ENCODE peak calls at places on chromosomes 13 and 19, in six cellular contexts. X is GM23338, Z is OCI-LY7, T is GM23248, Q is hepatocyte, W is neural progenitor cell. G is an unnamed sample.

GRCh38 chr19:12996542-12997094 is 1.3 kb downstream of the NFIX start:
- DNase-seq in X (peak), Z (no peak), T (peak), Q (no peak), W (peak), G (peak)

GRCh38 chr13:27607125-27607524 is 13.2 kb downstream of the LNX2 start:
- DNase-seq in X (no peak), Z (no peak), T (peak), Q (peak), W (no peak), G (no peak)

GRCh38 chr19:14167594-14168138 is 31.3 kb upstream of the ASF1B start:
- DNase-seq in X (no peak), Z (no peak), T (no peak), Q (no peak), W (no peak), G (peak)

GRCh38 chr13:27535546-27535945 is 84.8 kb downstream of the LNX2 start:
- DNase-seq in X (no peak), Z (no peak), T (no peak), Q (no peak), W (no peak), G (no peak)

GRCh38 chr19:4172861-4173473 is 9.4 kb downstream of the SIRT6 start:
- DNase-seq in X (peak), Z (no peak), T (peak), Q (peak), W (peak), G (peak)

GRCh38 chr13:101916108-101916757 is 463.8 kb downstream of the ITGBL1 start:
- DNase-seq in X (peak), Z (no peak), T (peak), Q (peak), W (peak), G (peak)

GRCh38 chr19:43724896-43725295 is 9.0 kb downstream of the IRGC start:
- DNase-seq in X (no peak), Z (no peak), T (no peak), Q (no peak), W (no peak), G (no peak)

GRCh38 chr19:10105241-10106099 is 692 bp upstream of the PPAN start:
- DNase-seq in X (no peak), Z (peak), T (peak), Q (no peak), W (no peak), G (no peak)

GRCh38 chr19:1132625-1133383 is 29.0 kb downstream of the GPX4 start:
- DNase-seq in X (no peak), Z (peak), T (no peak), Q (no peak), W (no peak), G (no peak)

GRCh38 chr19:38317104-38317612 is 1.4 kb upstream of the YIF1B start:
- DNase-seq in X (no peak), Z (no peak), T (no peak), Q (no peak), W (no peak), G (no peak)

GRCh38 chr13:114229486-114229885 is 5.2 kb upstream of the CDC16 start:
- DNase-seq in X (peak), Z (no peak), T (peak), Q (no peak), W (peak), G (no peak)

GRCh38 chr19:50365434-50366306 is at the start of gene NAPSA:
- DNase-seq in X (no peak), Z (peak), T (no peak), Q (no peak), W (no peak), G (no peak)

GRCh38 chr13:95180513-95181245 is 120.6 kb downstream of the ABCC4 start:
- DNase-seq in X (no peak), Z (no peak), T (no peak), Q (peak), W (no peak), G (no peak)

GRCh38 chr13:27927444-27928352 is 7.9 kb downstream of the PDX1 start:
- DNase-seq in X (peak), Z (no peak), T (no peak), Q (no peak), W (peak), G (no peak)

GRCh38 chr19:29086646-29087045 is 126.3 kb downstream of the UQCRFS1 start:
- DNase-seq in X (no peak), Z (no peak), T (no peak), Q (no peak), W (no peak), G (no peak)

GRCh38 chr19:29086182-29086581 is 126.8 kb downstream of the UQCRFS1 start:
- DNase-seq in X (no peak), Z (no peak), T (no peak), Q (peak), W (no peak), G (no peak)

GRCh38 chr19:29085630-29086029 is 127.3 kb downstream of the UQCRFS1 start:
- DNase-seq in X (no peak), Z (no peak), T (no peak), Q (no peak), W (no peak), G (no peak)

GRCh38 chr19:29083863-29084262 is 129.1 kb downstream of the UQCRFS1 start:
- DNase-seq in X (no peak), Z (no peak), T (no peak), Q (no peak), W (no peak), G (no peak)

DNA sequence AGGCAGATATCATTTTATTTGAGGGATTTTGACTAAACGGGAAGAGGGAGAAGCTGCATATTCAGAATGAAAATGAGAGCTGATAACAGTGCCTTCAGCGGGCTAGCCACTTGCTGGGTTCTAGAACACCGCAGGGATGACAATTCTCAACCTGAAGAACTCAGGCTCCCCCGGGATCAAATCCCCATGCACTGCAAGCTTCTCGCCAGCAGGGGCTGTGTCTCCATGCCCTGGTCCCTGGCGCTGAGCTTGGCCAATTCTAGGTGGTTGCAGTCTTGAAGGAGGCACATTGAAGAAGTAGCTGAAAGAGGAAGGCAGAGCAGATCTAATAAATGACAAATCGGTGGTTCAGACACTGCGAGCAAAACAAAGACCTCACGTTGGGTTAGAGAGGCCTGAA is 128.7 kb downstream of the UQCRFS1 start:
- DNase-seq in X (peak), Z (peak), T (peak), Q (peak), W (peak), G (peak)
- TF ChIP-seq EZH2phosphoT487 in X (no peak), Z (no peak), T (no peak), Q (no peak), W (no peak), G (no peak)

DNA sequence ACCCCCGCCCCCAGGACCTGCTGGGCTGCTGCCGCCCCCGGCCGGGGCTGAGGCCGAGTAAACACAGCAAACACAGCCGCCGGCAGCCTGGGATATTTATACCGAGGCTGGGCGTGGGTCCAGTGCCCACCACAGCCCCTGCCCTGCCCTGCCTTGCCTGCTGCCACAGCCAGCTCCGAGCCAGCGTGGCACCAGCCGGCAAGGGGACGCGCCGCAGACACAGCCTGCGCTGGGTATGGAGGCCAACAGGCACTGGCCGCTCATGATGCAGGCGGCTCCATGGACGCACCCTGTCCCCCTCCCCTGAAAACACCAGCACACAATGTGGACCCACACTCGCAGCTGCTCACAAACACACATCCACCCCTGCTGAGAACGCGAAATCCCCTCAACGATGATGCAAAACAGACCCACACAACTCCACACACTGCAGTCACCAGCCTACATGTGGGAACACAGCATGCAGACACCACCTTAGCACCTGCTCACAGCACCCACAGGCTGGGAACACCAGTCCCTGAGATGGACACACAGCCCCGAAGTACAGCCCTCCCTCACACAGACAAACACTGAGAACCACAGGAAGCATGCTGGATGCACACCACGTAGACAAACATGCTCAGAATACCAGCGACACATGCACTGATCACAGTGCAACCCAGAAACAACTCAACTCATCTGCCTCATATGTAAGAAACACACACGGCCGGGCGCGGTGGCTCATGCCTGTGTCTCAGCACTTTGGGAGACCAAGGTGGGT is 16.2 kb downstream of the CCDC97 start:
- DNase-seq in X (no peak), Z (peak), T (peak), Q (peak), W (no peak), G (peak)
- TF ChIP-seq EZH2phosphoT487 in X (no peak), Z (no peak), T (no peak), Q (no peak), W (no peak), G (no peak)

DNA sequence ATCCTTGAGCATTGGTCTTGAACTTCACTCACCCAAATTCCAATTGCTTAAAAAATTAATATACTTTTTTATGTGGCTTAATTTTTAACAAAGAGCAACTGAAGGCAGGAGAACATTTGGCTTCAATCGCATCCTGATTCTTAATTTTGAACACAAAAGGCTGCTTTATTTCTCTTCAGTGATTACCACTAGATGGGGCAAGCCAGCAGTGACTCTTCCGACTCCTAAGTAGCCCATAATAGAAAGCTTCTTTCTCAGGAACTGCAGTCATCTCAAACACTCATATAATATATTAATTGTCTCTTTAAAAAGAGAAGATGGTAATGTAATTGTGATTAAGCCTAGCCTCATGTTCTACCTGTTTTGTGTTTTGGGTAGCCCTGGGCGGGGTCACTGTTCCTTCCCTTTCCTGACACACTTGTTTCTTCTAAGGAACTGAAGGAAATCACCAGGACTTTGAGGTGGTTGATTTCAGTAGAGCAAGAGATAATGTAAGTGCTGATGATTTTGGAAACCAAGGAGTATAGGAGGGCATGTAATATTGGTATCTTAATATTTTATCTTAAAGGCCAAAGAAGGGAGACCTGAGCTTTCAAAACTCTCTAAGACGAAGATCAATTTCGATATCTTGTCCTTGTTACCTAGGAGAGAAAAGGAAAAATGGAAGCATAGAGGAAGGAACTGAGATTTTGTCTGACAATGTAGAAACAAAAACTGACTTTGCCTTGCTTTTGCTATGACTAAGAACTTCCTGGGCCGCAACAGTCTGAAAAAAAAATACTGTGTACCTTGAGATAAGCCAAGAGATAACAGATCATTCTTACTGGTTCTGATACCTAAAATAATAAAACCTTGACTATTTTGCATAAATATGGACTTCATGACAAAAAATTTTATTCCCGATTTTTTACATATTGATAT is 73.1 kb downstream of the TNFSF13B start:
- DNase-seq in X (peak), Z (no peak), T (peak), Q (peak), W (peak), G (peak)
- TF ChIP-seq EZH2phosphoT487 in X (no peak), Z (no peak), T (no peak), Q (no peak), W (no peak), G (no peak)

GRCh38 chr19:31266731-31267130 is 82.5 kb downstream of the TSHZ3 start:
- DNase-seq in X (no peak), Z (no peak), T (no peak), Q (no peak), W (no peak), G (no peak)
- TF ChIP-seq EZH2phosphoT487 in X (no peak), Z (no peak), T (no peak), Q (no peak), W (no peak), G (no peak)

GRCh38 chr19:16263115-16263839 is 61.3 kb upstream of the KLF2 start:
- DNase-seq in X (no peak), Z (peak), T (no peak), Q (no peak), W (no peak), G (no peak)

GRCh38 chr19:16265205-16265604 is 59.4 kb upstream of the KLF2 start:
- DNase-seq in X (no peak), Z (no peak), T (no peak), Q (no peak), W (no peak), G (no peak)

GRCh38 chr19:16268676-16269319 is 55.8 kb upstream of the KLF2 start:
- DNase-seq in X (no peak), Z (no peak), T (no peak), Q (no peak), W (no peak), G (no peak)

GRCh38 chr19:16265890-16266585 is 58.6 kb upstream of the KLF2 start:
- DNase-seq in X (no peak), Z (no peak), T (no peak), Q (no peak), W (no peak), G (no peak)

DNA sequence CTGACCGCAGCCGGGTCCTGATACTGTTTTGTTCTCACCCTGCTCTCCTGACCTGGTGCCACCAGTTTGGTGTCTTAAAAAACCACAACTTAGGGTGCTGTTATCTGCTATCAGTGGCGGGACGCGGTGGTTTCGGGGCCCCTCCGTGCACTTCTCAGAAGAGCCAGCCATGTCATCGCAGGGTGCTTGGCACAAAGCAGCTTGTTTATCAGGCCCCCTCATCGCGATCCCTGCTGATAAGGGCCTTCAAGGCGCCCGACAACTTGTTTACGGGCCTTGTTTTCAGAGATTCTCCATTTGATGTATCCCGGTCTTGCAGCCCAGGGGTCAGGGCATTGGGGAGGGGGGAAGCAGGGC is 58.1 kb upstream of the KLF2 start:
- DNase-seq in X (no peak), Z (no peak), T (no peak), Q (no peak), W (no peak), G (no peak)
- TF ChIP-seq EZH2phosphoT487 in X (no peak), Z (no peak), T (no peak), Q (no peak), W (no peak), G (no peak)

GRCh38 chr13:65889368-65889767 is 1340.8 kb downstream of the PCDH9 start:
- DNase-seq in X (no peak), Z (no peak), T (no peak), Q (no peak), W (no peak), G (no peak)
- TF ChIP-seq EZH2phosphoT487 in X (no peak), Z (no peak), T (no peak), Q (no peak), W (no peak), G (no peak)

GRCh38 chr13:52419080-52419479 is 13.1 kb upstream of the THSD1 start:
- DNase-seq in X (no peak), Z (no peak), T (no peak), Q (no peak), W (no peak), G (no peak)

GRCh38 chr13:52411629-52412028 is 5.7 kb upstream of the THSD1 start:
- DNase-seq in X (no peak), Z (no peak), T (peak), Q (peak), W (no peak), G (no peak)

GRCh38 chr13:52412128-52412527 is 6.2 kb upstream of the THSD1 start:
- DNase-seq in X (no peak), Z (no peak), T (no peak), Q (no peak), W (no peak), G (no peak)

GRCh38 chr13:52414051-52414450 is 8.1 kb upstream of the THSD1 start:
- DNase-seq in X (no peak), Z (no peak), T (no peak), Q (no peak), W (no peak), G (no peak)

DNA sequence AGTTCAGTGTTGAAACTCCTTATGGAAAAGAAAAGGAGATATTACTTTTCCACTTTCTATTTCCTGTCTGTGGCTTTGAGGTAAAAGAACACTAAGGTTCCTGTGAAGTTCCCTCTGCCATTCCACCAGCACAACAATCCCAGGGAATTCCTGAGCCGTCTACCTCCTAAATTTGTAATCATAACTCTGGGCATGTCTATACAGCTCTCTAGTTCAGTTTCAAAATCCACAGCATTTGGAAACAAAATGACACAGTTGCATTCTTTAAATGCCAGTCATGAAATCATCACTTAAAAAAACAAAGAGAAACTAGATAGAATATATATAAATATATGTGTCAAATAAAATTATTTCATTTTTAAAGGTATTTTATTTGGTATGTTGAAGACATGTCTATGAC is 9.0 kb upstream of the THSD1 start:
- DNase-seq in X (no peak), Z (no peak), T (peak), Q (no peak), W (no peak), G (no peak)
- TF ChIP-seq EZH2phosphoT487 in X (no peak), Z (no peak), T (no peak), Q (no peak), W (no peak), G (no peak)

GRCh38 chr19:7605490-7606222 is 10.0 kb downstream of the CAMSAP3 start:
- DNase-seq in X (peak), Z (peak), T (peak), Q (no peak), W (peak), G (peak)

GRCh38 chr19:7606289-7606688 is 10.6 kb downstream of the CAMSAP3 start:
- DNase-seq in X (no peak), Z (no peak), T (no peak), Q (no peak), W (no peak), G (no peak)

GRCh38 chr19:7610491-7611240 is 15.0 kb downstream of the CAMSAP3 start:
- DNase-seq in X (no peak), Z (no peak), T (no peak), Q (no peak), W (no peak), G (no peak)

GRCh38 chr19:7607212-7607873 is 11.7 kb downstream of the CAMSAP3 start:
- DNase-seq in X (no peak), Z (no peak), T (no peak), Q (no peak), W (no peak), G (no peak)

DNA sequence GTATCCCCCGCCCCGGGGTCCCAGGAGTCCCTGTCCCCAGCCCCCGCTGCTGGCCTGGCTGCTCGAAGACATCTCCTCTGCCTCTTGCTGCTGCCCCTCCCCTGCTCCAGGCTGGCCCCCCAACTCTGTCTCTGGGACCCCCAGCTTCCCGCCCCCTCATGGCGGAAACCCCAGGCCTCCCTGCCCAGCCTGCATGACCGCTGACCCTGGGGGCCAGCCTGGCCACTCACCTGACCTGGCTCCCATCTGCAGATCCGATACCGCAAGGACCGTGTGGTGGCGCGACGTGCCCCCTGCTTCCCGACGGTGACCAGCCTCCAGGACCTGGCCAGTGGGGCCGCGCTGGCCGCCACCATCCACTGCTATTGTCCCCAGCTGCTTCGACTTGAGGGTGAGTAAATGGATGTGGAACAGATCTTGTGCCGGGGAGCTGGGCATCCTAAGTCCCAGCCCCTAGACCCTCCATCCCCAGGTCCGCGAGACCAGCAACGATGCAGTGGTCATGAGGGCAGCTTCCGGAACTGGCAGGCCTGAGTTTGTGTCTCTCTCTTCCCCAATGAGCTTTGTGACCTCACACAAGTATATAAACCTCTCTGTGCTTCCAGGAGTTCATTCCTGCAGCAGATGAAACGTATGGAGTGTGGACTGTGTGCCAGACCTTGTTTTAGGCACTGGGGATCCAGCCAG is 12.4 kb downstream of the CAMSAP3 start:
- DNase-seq in X (no peak), Z (no peak), T (no peak), Q (no peak), W (no peak), G (no peak)
- TF ChIP-seq EZH2phosphoT487 in X (no peak), Z (no peak), T (no peak), Q (no peak), W (no peak), G (no peak)

G was measured in SK-N-SH.